ENCODE peak calls at places on chromosome 3, in eight cellular contexts. E, J, I, R, S, G, N and B are unnamed samples. For H3K27me3, the result is how much of the 10 kb centered on the place peaks cover.

GRCh38 chr3:50057756-50058155 is 31.0 kb upstream of the RBM5 start:
- DNase-seq in G (no peak), J (no peak), I (no peak), E (no peak), N (no peak), R (no peak), S (no peak), B (no peak)

GRCh38 chr3:12393894-12394293 is 90.4 kb upstream of the TSEN2 start:
- DNase-seq in I (no peak), S (no peak), J (no peak), E (no peak), G (no peak), R (no peak), N (no peak), B (no peak)

GRCh38 chr3:153051427-153052095 is 110.5 kb upstream of the RAP2B start:
- DNase-seq in R (no peak), J (peak), S (no peak), E (no peak), N (no peak), G (no peak), I (no peak), B (peak)

GRCh38 chr3:142947799-142948575 is 15.5 kb downstream of the PAQR9 start:
- DNase-seq in E (no peak), J (peak), G (no peak), S (no peak), I (no peak), N (no peak), R (peak), B (no peak)

GRCh38 chr3:134652409-134652831 is 1.6 kb upstream of the KY start:
- DNase-seq in I (no peak), S (no peak), G (no peak), E (no peak), R (no peak), N (no peak), J (peak), B (no peak)

GRCh38 chr3:188583476-188584161 is 429.7 kb downstream of the LPP start:
- DNase-seq in S (no peak), N (no peak), R (peak), J (no peak), I (no peak), E (no peak), G (no peak), B (no peak)

GRCh38 chr3:24407980-24408460 is 86.6 kb downstream of the THRB start:
- DNase-seq in N (no peak), R (no peak), E (no peak), G (no peak), J (no peak), I (no peak), S (no peak), B (no peak)

GRCh38 chr3:38397320-38397719 is 50.7 kb downstream of the XYLB start:
- DNase-seq in I (no peak), S (no peak), E (peak), N (no peak), J (peak), G (no peak), R (no peak), B (peak)

GRCh38 chr3:4821975-4822374 is 157.3 kb upstream of the BHLHE40 start:
- DNase-seq in S (no peak), E (no peak), I (no peak), J (no peak), R (peak), G (no peak), N (no peak), B (no peak)

GRCh38 chr3:45055032-45055410 is 28.9 kb downstream of the CLEC3B start:
- DNase-seq in R (no peak), I (no peak), G (no peak), E (no peak), J (no peak), N (no peak), S (no peak), B (peak)

GRCh38 chr3:4956743-4957142 is 22.5 kb upstream of the BHLHE40 start:
- DNase-seq in S (no peak), R (no peak), I (no peak), J (no peak), N (no peak), E (no peak), G (no peak), B (no peak)

GRCh38 chr3:187974857-187975257 is 179.1 kb upstream of the LPP start:
- DNase-seq in J (no peak), N (no peak), G (no peak), I (no peak), S (no peak), E (no peak), R (peak), B (no peak)

DNA sequence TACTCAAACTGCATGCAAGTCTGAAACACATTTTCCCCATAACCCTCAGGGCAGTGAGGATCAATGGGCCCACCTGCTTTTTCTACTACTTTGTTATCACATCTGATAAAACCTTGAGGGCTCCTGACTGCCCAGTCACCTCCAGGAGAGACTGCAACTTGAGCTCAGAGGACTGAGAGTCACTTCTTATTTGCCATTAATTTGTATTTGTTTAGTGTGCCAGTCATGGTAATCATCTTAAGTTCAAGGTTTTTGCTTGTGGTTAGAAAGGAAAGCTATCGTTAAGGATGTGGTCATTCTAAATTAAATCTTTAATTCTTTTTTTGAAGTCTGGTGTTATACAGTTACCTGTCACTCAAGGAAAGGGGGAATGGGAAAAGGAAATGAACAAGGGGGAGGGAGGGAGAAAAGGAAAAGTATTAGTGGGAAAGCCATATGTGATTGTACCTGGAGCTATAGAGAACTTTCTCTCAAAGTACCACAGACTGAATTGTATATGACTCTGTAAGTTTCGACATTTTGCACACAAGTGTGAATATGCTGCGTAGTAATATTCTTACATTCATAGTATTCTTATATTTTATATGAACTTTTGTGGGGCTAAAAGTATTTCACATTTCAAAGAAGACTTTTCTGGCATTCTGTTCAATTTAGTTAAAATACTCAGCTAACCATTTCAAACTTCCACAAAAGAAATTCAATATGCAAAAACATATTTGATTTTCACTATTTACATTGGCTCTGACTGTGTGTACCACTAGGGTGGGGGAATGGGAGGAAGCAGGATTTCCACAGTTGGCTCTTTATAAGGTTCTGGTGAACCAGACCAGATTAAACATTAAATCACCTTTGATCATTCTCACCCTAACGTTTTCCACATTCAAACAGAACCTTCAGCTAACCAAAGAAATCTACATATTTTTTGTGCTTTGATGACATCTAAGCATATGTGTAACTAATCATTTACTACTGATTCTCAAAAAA is 166.5 kb upstream of the ATP11B start:
- DNase-seq in J (no peak), R (no peak), I (no peak), E (no peak), G (no peak), S (no peak), N (no peak), B (no peak)
- H3K27me3 ChIP-seq in J (under half), R (under half), I (under half), E (under half), G (under half), S (under half), N (under half), B (under half)

DNA sequence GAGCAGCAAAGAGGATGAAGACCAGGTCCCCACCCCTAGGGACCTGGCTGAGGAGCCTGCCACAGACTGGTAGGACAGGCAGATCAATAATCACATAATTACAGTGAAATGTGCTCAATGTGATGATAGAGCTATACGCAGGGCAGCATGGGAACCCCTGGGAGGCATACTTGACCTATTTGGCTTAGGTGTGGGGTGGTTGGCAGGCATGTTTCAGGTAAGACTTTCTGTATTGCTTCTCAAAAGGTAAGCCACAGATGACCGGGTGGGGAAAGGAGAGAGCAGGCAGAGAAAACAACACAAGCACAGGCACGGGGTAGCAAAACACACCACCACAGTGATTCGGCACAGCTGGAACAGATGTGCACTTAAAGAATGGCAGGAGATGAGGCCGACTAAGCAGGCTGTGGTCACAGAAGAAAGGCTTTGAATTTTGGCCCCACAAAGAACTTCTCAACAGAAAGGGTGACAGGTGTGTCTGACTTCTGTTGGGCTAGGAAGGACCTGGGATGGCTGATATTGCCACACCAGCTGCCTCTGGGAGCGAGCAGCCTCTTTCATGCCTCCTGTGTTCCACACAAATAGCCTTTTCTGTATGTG is 64.1 kb downstream of the ABCC5 start:
- DNase-seq in G (no peak), R (no peak), S (no peak), I (no peak), E (no peak), J (no peak), N (no peak), B (no peak)
- H3K27ac ChIP-seq in G (no peak), R (no peak), S (no peak), I (no peak), E (no peak), J (no peak), N (no peak), B (no peak)

GRCh38 chr3:181712190-181712504 is 422 bp downstream of the SOX2 start:
- DNase-seq in S (no peak), N (no peak), R (no peak), E (no peak), J (no peak), G (no peak), I (no peak), B (no peak)
- H3K27me3 ChIP-seq in S (half or more), N (under half), R (half or more), E (under half), J (half or more), G (under half), I (half or more), B (under half)

DNA sequence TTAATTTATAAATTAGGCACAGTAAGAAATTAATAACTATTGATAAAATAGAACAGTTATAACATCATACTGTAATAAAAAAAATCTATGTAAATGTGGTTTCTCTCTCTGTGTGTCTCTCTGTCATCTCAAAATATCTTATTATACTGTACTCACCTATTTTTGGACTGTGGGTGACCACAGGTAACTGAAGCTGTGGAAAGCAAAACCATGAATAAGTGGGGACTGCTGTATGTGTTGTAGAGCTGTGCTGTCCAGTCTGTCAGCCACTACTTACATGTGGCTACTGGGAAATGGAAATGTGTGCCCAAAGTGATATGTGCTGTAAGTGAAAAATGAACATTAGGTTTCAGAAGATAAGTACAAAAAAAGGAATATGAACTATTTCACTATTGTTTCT is 145.5 kb downstream of the CNTN4 start:
- DNase-seq in E (no peak), N (no peak), R (no peak), G (no peak), S (no peak), I (no peak), J (no peak), B (no peak)
- H3K27ac ChIP-seq in E (no peak), N (no peak), R (no peak), G (no peak), S (no peak), I (no peak), J (no peak), B (no peak)

DNA sequence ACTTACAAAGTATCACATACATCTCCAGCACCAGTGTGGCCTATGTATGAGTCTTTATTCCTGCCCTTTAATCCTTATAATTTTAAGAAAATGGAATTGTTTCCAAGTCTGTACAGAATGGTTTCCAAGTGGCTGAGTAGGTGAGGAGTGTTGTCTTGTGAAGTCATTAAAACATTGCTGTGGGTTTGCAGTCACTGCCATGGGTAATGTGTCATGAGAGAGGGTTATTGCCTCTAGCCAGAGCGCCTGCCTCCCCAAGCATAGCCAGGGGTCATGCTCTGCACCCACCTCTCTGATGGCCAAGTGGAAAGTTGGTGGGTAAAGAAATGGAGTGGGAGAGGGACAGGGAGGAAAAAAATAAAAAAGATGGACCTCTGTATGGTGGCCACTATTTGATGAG is 25.3 kb downstream of the TRAK1 start:
- DNase-seq in I (no peak), J (no peak), S (no peak), N (peak), E (no peak), R (no peak), G (no peak), B (no peak)
- H3K27me3 ChIP-seq in I (under half), J (under half), S (under half), N (under half), E (under half), R (under half), G (under half), B (under half)

GRCh38 chr3:178352300-178353021 is 183.8 kb upstream of the KCNMB2 start:
- DNase-seq in R (no peak), I (no peak), N (no peak), S (no peak), G (no peak), E (peak), J (peak), B (peak)

GRCh38 chr3:178350763-178351162 is 185.5 kb upstream of the KCNMB2 start:
- DNase-seq in J (no peak), R (no peak), E (no peak), N (no peak), G (no peak), S (no peak), I (no peak), B (no peak)

DNA sequence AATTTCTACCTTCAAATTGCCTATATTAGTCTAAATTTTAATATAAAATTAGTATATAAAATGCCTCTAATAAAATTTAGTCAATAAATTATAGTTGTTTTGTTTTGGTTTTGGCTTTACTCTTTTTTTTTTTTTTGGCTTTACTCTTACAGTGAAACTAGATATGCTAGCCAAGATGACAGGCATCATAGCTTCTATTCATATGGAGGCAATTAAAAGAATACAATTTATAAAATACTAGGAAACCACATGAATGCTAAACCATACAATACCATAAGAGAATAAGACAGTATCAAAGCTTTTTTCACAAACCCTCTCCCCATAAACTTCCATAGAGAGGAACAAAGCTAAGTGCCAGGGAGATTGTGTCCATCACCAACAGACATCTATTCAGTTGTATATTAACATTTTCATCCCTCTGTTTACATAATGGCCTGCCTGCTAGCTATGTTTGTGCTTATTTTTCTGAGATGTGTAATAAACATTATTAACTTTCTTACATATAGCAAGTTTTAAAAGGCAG is 182.9 kb upstream of the KCNMB2 start:
- DNase-seq in G (no peak), R (no peak), I (no peak), N (no peak), E (no peak), J (no peak), S (no peak), B (no peak)
- H3K27ac ChIP-seq in G (no peak), R (no peak), I (no peak), N (no peak), E (no peak), J (peak), S (no peak), B (no peak)

DNA sequence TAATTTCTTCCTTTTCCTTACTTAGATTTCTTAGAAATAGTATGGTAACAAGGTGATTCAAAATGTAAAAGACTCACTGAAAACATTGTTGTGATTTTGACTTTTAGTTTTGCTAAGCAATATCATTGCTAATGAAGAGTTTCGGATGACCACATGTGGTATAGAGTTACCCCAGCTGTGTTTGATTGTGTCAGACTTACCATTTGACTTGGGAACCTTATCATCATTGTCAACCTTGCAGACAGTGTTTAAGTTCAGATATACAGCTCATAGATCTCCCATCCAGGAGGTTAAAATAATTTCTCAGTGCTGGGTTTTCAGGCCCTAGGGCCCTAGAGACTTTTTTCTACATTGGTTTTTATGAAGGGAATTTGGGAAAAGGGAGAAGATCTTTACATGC is 133.7 kb upstream of the ZPLD1 start:
- DNase-seq in N (no peak), S (no peak), I (no peak), R (no peak), E (no peak), J (no peak), G (no peak), B (no peak)
- H3K27me3 ChIP-seq in N (under half), S (under half), I (under half), R (under half), E (under half), J (under half), G (under half), B (under half)

DNA sequence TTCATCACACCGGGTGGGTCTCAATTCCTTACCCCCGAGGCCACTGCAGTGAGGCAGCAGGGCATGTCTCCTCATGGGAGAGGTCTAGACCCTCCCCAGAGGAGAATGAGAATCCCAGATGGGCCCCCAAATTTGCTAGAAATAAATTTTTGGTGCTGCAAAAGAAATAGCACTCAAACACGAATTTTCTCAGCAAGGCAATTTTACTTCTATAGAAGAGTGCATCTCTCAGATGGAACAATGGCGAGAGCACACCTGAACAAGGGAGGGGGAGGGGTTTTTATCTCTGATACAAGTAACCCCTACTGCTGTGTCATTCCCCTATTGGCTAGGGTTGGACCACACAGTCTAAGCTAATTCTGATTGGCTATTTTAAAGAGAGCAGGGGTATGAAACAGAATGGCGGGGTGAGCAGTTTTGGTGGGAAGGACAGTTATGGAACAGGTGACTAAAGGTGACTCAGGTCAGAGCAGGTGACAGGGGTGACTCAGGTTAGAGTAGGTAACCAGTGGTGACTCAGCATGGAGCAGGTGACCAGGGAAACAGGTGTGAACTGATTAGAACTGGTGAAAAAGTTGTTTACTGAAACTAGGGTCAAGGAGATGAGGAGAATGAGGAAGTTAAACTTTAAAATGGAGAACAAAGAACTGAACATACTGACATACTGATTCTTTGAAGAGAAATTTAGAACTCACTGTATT is 93.0 kb upstream of the WNT7A start:
- DNase-seq in I (no peak), G (no peak), S (no peak), N (no peak), J (no peak), E (no peak), R (no peak), B (no peak)
- H3K27ac ChIP-seq in I (no peak), G (no peak), S (no peak), N (no peak), J (no peak), E (no peak), R (no peak), B (no peak)

GRCh38 chr3:27078246-27078913 is 290.8 kb downstream of the NEK10 start:
- DNase-seq in J (no peak), S (no peak), G (no peak), E (no peak), R (no peak), N (no peak), I (no peak), B (no peak)

GRCh38 chr3:27072943-27073725 is 296.0 kb downstream of the NEK10 start:
- DNase-seq in E (no peak), G (no peak), I (no peak), N (no peak), R (no peak), J (no peak), S (no peak), B (peak)

GRCh38 chr3:27076815-27077630 is 292.2 kb downstream of the NEK10 start:
- DNase-seq in G (no peak), R (no peak), J (no peak), E (no peak), N (no peak), I (no peak), S (no peak), B (no peak)

GRCh38 chr3:27079427-27080105 is 289.6 kb downstream of the NEK10 start:
- DNase-seq in J (no peak), I (no peak), S (no peak), N (no peak), R (no peak), E (no peak), G (no peak), B (no peak)

DNA sequence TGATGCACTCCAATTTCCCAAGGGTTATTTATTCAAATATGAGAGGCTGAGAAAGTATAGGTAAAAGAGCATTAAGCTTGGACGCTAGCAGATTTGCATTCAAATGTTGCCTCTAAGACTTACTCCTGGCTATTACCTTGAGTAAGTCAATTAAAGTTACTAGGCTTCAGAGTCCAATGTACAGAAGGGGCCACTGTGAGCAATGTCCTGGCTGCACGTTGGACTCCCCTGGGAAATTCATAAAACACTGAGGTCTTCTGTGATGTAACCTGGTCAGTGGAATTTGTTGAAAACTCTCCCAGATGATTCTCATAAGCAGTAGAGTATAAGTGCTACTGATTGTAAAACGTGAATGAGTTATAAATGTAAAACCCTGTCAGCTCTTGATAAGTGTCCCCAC is 295.3 kb downstream of the NEK10 start:
- DNase-seq in I (no peak), G (no peak), N (no peak), E (no peak), R (no peak), S (no peak), J (no peak), B (no peak)
- H3K27me3 ChIP-seq in I (under half), G (under half), N (under half), E (under half), R (under half), S (under half), J (under half), B (under half)